ENCODE peak calls at places on chromosome 9, in five cellular contexts. E, K, W, Q and G are unnamed samples. For H3K36me3, the result is how much of the 10 kb centered on the place peaks cover.

GRCh38 chr9:60546406-60546805 is 367.8 kb upstream of the SPATA31A5 start:
- DNase-seq in E (no peak), K (no peak), W (no peak), Q (no peak), G (no peak)

GRCh38 chr9:115404311-115404710 is 286.4 kb upstream of the TNC start:
- DNase-seq in E (no peak), K (no peak), W (no peak), Q (no peak), G (no peak)

GRCh38 chr9:33506626-33507370 is 17.3 kb upstream of the ANKRD18B start:
- DNase-seq in E (no peak), K (no peak), W (no peak), Q (no peak), G (no peak)

GRCh38 chr9:35906923-35907699 is 1.1 kb downstream of the HRCT1 start:
- DNase-seq in E (no peak), K (peak), W (no peak), Q (peak), G (no peak)

GRCh38 chr9:27499481-27499880 is 24.6 kb upstream of the IFNK start:
- DNase-seq in E (no peak), K (no peak), W (no peak), Q (no peak), G (no peak)

GRCh38 chr9:132639322-132639721 is 30.5 kb downstream of the DDX31 start:
- DNase-seq in E (no peak), K (no peak), W (no peak), Q (peak), G (no peak)

GRCh38 chr9:109453210-109453842 is 44.8 kb downstream of the PTPN3 start:
- DNase-seq in E (no peak), K (no peak), W (peak), Q (no peak), G (no peak)

GRCh38 chr9:133464638-133465037 is 4.9 kb downstream of the CACFD1 start:
- DNase-seq in E (no peak), K (no peak), W (no peak), Q (no peak), G (no peak)

GRCh38 chr9:30967484-30967883 is 1417.0 kb upstream of the ACO1 start:
- DNase-seq in E (no peak), K (no peak), W (no peak), Q (peak), G (no peak)

GRCh38 chr9:134299883-134300282 is 26.4 kb upstream of the RXRA start:
- DNase-seq in E (no peak), K (peak), W (no peak), Q (no peak), G (peak)

GRCh38 chr9:136484153-136485048 is 1.6 kb upstream of the SEC16A start:
- DNase-seq in E (no peak), K (no peak), W (peak), Q (peak), G (peak)

GRCh38 chr9:105117111-105117682 is 127.3 kb upstream of the SLC44A1 start:
- DNase-seq in E (no peak), K (no peak), W (no peak), Q (no peak), G (no peak)

GRCh38 chr9:132578367-132578932 is 4.0 kb upstream of the BARHL1 start:
- DNase-seq in E (no peak), K (no peak), W (no peak), Q (no peak), G (no peak)

GRCh38 chr9:125650271-125650737 is 56.7 kb downstream of the MAPKAP1 start:
- DNase-seq in E (peak), K (no peak), W (no peak), Q (no peak), G (no peak)

GRCh38 chr9:106921989-106922388 is 59.0 kb downstream of the ZNF462 start:
- DNase-seq in E (no peak), K (no peak), W (no peak), Q (peak), G (no peak)

GRCh38 chr9:93387791-93388190 is 63.7 kb upstream of the FAM120A start:
- DNase-seq in E (no peak), K (no peak), W (no peak), Q (peak), G (no peak)

GRCh38 chr9:35277649-35278359 is 116.0 kb downstream of the UNC13B start:
- DNase-seq in E (no peak), K (no peak), W (no peak), Q (no peak), G (no peak)

GRCh38 chr9:131645078-131645776 is 94.6 kb downstream of the RAPGEF1 start:
- DNase-seq in E (no peak), K (no peak), W (no peak), Q (no peak), G (no peak)

GRCh38 chr9:127467621-127468020 is 16.3 kb downstream of the LRSAM1 start:
- DNase-seq in E (no peak), K (peak), W (no peak), Q (no peak), G (no peak)

GRCh38 chr9:127463891-127464290 is 12.6 kb downstream of the LRSAM1 start:
- DNase-seq in E (no peak), K (peak), W (no peak), Q (no peak), G (no peak)

GRCh38 chr9:127458921-127459320 is 7.6 kb downstream of the LRSAM1 start:
- DNase-seq in E (no peak), K (peak), W (no peak), Q (no peak), G (no peak)

GRCh38 chr9:127463382-127463781 is 12.1 kb downstream of the LRSAM1 start:
- DNase-seq in E (no peak), K (no peak), W (no peak), Q (no peak), G (no peak)
- H3K27ac ChIP-seq in E (no peak), K (peak), W (no peak), Q (no peak), G (no peak)

GRCh38 chr9:99039388-99040182 is 65.3 kb upstream of the TGFBR1 start:
- DNase-seq in E (peak), K (no peak), W (no peak), Q (no peak), G (no peak)

GRCh38 chr9:99041618-99042017 is 63.3 kb upstream of the TGFBR1 start:
- DNase-seq in E (no peak), K (no peak), W (no peak), Q (no peak), G (no peak)

GRCh38 chr9:99042620-99043019 is 62.3 kb upstream of the TGFBR1 start:
- DNase-seq in E (no peak), K (no peak), W (no peak), Q (no peak), G (no peak)

GRCh38 chr9:99040254-99040653 is 64.7 kb upstream of the TGFBR1 start:
- DNase-seq in E (no peak), K (no peak), W (no peak), Q (no peak), G (no peak)

GRCh38 chr9:99040911-99041582 is 63.9 kb upstream of the TGFBR1 start:
- DNase-seq in E (no peak), K (no peak), W (no peak), Q (no peak), G (no peak)
- H3K36me3 ChIP-seq in E (under half), K (under half), W (under half), Q (under half), G (under half)

DNA sequence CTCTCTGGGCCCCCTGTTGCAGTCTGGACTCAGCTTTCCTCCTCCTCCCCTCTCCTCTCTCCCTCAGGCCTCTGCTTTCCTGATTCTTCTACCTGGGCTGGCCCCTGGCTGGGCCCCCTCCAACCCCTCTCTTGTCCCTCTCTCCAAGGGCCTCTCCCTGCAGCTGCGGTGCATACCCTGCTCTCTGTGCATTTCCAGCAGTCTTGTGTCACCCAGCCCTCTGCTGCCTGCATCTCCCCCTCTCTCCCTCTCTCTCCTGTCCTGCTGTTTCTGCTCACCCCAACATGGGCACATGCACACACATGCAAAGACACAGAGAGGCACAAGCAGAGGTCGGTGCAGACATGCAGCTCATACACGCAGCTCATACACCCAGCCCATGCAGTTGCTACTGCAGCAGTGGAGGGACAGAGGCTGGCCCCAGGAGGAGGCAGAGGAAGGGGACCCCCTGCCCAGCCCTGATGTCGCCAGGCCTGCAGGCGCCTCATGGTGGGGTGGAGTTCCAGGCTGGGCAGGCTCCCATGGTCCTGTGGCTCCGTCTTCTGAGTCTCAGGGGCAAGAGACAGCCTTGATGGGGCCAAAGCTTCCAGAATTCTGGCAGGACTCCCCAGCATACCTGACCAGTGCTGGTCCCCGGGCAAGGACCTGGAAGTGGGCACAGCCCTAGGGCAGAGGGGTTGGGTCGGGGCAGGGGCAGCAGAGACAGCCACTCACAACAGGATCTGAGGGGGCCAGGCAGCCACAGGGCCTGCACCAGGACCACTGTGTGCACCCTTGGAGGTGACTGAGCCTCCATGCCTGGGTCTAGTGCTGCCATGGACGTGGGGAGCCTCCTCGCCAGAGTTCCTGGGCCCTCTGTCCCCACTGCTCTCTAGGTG is 216.9 kb downstream of the C9orf50 start:
- DNase-seq in E (no peak), K (peak), W (no peak), Q (no peak), G (no peak)
- H3K27ac ChIP-seq in E (no peak), K (no peak), W (no peak), Q (no peak), G (no peak)

GRCh38 chr9:120775859-120776258 is 17.4 kb downstream of the FBXW2 start:
- DNase-seq in E (no peak), K (no peak), W (no peak), Q (no peak), G (no peak)
- H3K36me3 ChIP-seq in E (half or more), K (half or more), W (under half), Q (under half), G (under half)

GRCh38 chr9:130422546-130422945 is 22.2 kb upstream of the ASS1 start:
- DNase-seq in E (no peak), K (no peak), W (no peak), Q (no peak), G (no peak)

GRCh38 chr9:130421154-130421801 is 23.5 kb upstream of the ASS1 start:
- DNase-seq in E (no peak), K (no peak), W (no peak), Q (no peak), G (no peak)

GRCh38 chr9:130423272-130423671 is 21.5 kb upstream of the ASS1 start:
- DNase-seq in E (no peak), K (no peak), W (no peak), Q (no peak), G (no peak)

GRCh38 chr9:130419521-130420035 is 25.2 kb upstream of the ASS1 start:
- DNase-seq in E (no peak), K (no peak), W (no peak), Q (no peak), G (no peak)

DNA sequence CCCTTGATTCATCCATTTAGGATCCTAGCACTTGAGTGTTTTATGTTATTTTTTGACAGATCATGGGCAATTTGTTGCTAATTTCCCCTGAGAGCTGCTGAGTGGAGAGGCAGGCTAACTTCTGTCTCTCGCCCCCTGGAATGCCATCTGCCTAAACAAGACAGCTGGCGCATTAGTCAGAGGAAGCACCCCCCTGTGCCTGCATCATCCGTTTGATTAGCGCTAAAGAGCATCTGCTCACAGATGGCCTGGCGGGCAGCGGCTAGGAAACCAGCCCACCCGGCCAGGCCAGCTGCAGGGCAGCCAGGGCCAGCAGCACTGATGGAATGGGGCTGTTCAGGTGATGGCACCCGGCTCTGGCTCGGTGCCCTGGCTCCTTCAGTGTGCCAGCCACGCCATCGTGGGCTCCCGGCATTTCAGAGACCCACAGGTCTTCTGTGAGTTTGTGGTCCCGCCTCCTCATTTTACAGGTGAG is 22.9 kb upstream of the ASS1 start:
- DNase-seq in E (no peak), K (no peak), W (no peak), Q (no peak), G (no peak)
- H3K27ac ChIP-seq in E (no peak), K (no peak), W (no peak), Q (no peak), G (no peak)

DNA sequence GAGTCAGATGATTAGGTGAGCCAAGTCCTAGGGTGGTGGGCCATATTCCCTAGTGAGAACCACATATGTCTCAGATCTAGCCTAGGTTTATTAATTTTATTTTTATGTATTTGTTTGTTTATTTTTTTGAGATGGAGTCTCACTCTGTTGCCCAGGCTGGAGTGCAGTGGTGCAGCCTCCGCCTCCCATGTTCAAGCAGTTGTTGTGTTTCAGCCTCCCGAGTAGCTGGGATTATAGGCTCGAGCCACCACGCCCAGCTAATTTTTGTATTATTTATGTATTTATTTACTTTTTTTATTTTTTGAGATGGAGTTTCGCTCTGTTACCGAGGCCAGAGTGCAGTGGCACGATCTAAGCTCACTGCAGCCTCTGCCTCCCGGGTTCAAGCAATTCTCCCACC is 36.0 kb downstream of the NUP188 start:
- DNase-seq in E (no peak), K (no peak), W (no peak), Q (no peak), G (no peak)
- H3K36me3 ChIP-seq in E (half or more), K (half or more), W (under half), Q (under half), G (under half)

GRCh38 chr9:129322641-129323375 is 144.7 kb upstream of the IER5L start:
- DNase-seq in E (no peak), K (peak), W (no peak), Q (no peak), G (peak)
- H3K27ac ChIP-seq in E (no peak), K (peak), W (no peak), Q (no peak), G (peak)